ENCODE peak calls at places on chromosomes 16 and 17, in six cellular contexts. Q, S, H, W, G and K are unnamed samples.

GRCh38 chr16:23949630-23950290 is 114.0 kb downstream of the PRKCB start:
- DNase-seq in S (peak), W (no peak), G (no peak), Q (no peak), H (peak), K (no peak)

GRCh38 chr16:23420011-23420410 is 33.0 kb downstream of the COG7 start:
- DNase-seq in S (no peak), G (no peak), W (peak), H (no peak), Q (no peak), K (no peak)

GRCh38 chr17:54372071-54372720 is 528.5 kb upstream of the TOM1L1 start:
- DNase-seq in H (no peak), Q (no peak), W (no peak), G (no peak), S (no peak), K (no peak)

GRCh38 chr17:49633250-49633649 is 44.6 kb downstream of the SPOP start:
- DNase-seq in G (no peak), S (no peak), Q (no peak), H (no peak), W (no peak), K (no peak)

GRCh38 chr17:47810901-47811635 is 10.5 kb downstream of the OSBPL7 start:
- DNase-seq in H (no peak), W (peak), Q (no peak), G (no peak), S (no peak), K (no peak)

GRCh38 chr17:30361766-30362279 is 16.9 kb upstream of the CPD start:
- DNase-seq in Q (no peak), H (no peak), G (no peak), S (no peak), W (no peak), K (no peak)

GRCh38 chr17:44464037-44464436 is 39.2 kb downstream of the GPATCH8 start:
- DNase-seq in S (no peak), H (no peak), W (peak), G (no peak), Q (no peak), K (no peak)

GRCh38 chr17:50214986-50215730 is 13.7 kb upstream of the COL1A1 start:
- DNase-seq in H (no peak), S (no peak), W (peak), Q (no peak), G (no peak), K (no peak)

GRCh38 chr16:68866933-68867332 is 23.6 kb downstream of the TANGO6 start:
- DNase-seq in W (no peak), Q (no peak), H (no peak), G (no peak), S (no peak), K (no peak)

GRCh38 chr16:21663889-21664647 is at the start of gene OTOA:
- DNase-seq in W (peak), H (peak), S (no peak), G (no peak), Q (no peak), K (no peak)

GRCh38 chr17:81074875-81075274 is 39.9 kb downstream of the BAIAP2 start:
- DNase-seq in Q (no peak), W (no peak), S (no peak), G (no peak), H (no peak), K (no peak)

GRCh38 chr16:51357839-51358238 is 206.8 kb upstream of the SALL1 start:
- DNase-seq in Q (no peak), S (no peak), H (no peak), W (no peak), G (no peak), K (no peak)

GRCh38 chr16:89957214-89957785 is 8.7 kb downstream of the DEF8 start:
- DNase-seq in G (no peak), S (no peak), H (no peak), W (no peak), Q (no peak), K (no peak)

GRCh38 chr17:67316776-67317175 is 49.6 kb downstream of the PSMD12 start:
- DNase-seq in Q (no peak), G (no peak), H (no peak), W (no peak), S (no peak), K (no peak)

GRCh38 chr17:51454456-51454978 is 194.2 kb downstream of the UTP18 start:
- DNase-seq in H (no peak), S (no peak), W (no peak), Q (no peak), G (no peak), K (no peak)

GRCh38 chr17:53628011-53628410 is 194.7 kb upstream of the KIF2B start:
- DNase-seq in H (no peak), S (no peak), Q (no peak), W (peak), G (no peak), K (no peak)

GRCh38 chr16:22428654-22429053 is 54.2 kb upstream of the CDR2 start:
- DNase-seq in H (no peak), S (no peak), W (no peak), G (no peak), Q (no peak), K (no peak)

GRCh38 chr16:24138024-24138423 is 118.1 kb upstream of the CACNG3 start:
- DNase-seq in H (no peak), Q (no peak), G (no peak), W (no peak), S (no peak), K (no peak)

GRCh38 chr16:68332411-68333121 is 21.7 kb downstream of the PRMT7 start:
- DNase-seq in S (no peak), G (no peak), W (peak), Q (peak), H (no peak), K (no peak)

GRCh38 chr16:81650982-81651562 is 128.0 kb upstream of the PLCG2 start:
- DNase-seq in S (peak), H (no peak), Q (no peak), W (peak), G (no peak), K (no peak)

GRCh38 chr16:50270510-50271147 is 4.3 kb downstream of the ADCY7 start:
- DNase-seq in G (no peak), W (no peak), S (peak), H (no peak), Q (no peak), K (no peak)

GRCh38 chr16:35751191-35751941 is 2292.0 kb downstream of the TP53TG3F start:
- DNase-seq in S (peak), Q (no peak), W (no peak), G (no peak), H (no peak), K (peak)

GRCh38 chr16:83940630-83941378 is 12.2 kb upstream of the OSGIN1 start:
- DNase-seq in Q (no peak), W (no peak), S (no peak), H (no peak), G (no peak), K (no peak)

GRCh38 chr16:72014675-72015074 is 6.1 kb downstream of the DHODH start:
- DNase-seq in S (no peak), W (no peak), H (no peak), G (no peak), Q (no peak), K (no peak)